ENCODE peak calls at places on chromosome 15, in four cellular contexts. I is lower leg skin, H is epithelial cell of esophagus, N is cardiac muscle cell. E is an unnamed sample.

GRCh38 chr15:31482122-31482922 is 155.7 kb downstream of the KLF13 start:
- DNase-seq in H (no peak), N (no peak), I (peak; percentile 85), E (no peak)

GRCh38 chr15:70558406-70559222 is 204.7 kb downstream of the UACA start:
- DNase-seq in I (peak; percentile 39), H (no peak), N (no peak), E (no peak)

GRCh38 chr15:67109141-67110034 is 44.0 kb downstream of the SMAD3 start:
- DNase-seq in I (peak; percentile 93), H (no peak), N (peak; percentile 98), E (no peak)

GRCh38 chr15:77387355-77388105 is 32.4 kb downstream of the PEAK1 start:
- DNase-seq in I (no peak), N (peak; percentile 18), H (peak; percentile 6), E (no peak)

GRCh38 chr15:82177291-82178010 is 85.1 kb downstream of the EFL1 start:
- DNase-seq in N (peak; percentile 66), H (peak; percentile 67), I (no peak), E (no peak)

GRCh38 chr15:39084683-39085530 is 496.0 kb upstream of the THBS1 start:
- DNase-seq in I (no peak), N (peak; percentile 95), H (peak; percentile 28), E (no peak)

GRCh38 chr15:74222231-74222511 is 14.0 kb upstream of the CCDC33 start:
- DNase-seq in I (no peak), H (no peak), N (no peak), E (no peak)

GRCh38 chr15:52340093-52340492 is 44.5 kb upstream of the MYO5C start:
- DNase-seq in H (no peak), I (no peak), N (no peak), E (no peak)

GRCh38 chr15:72851586-72851985 is 68.0 kb upstream of the ADPGK start:
- DNase-seq in N (no peak), H (no peak), I (no peak), E (no peak)

GRCh38 chr15:95278532-95279265 is 1047.3 kb downstream of the MCTP2 start:
- DNase-seq in H (no peak), I (no peak), N (no peak), E (no peak)

GRCh38 chr15:51718199-51718598 is 19.3 kb downstream of the LYSMD2 start:
- DNase-seq in I (no peak), H (no peak), N (no peak), E (no peak)

GRCh38 chr15:73928241-73928579 is 1.9 kb downstream of the LOXL1 start:
- DNase-seq in I (no peak), N (no peak), H (no peak), E (no peak)

GRCh38 chr15:90327313-90327712 is 24.8 kb upstream of the ZNF774 start:
- DNase-seq in N (no peak), I (peak; percentile 21), H (no peak), E (no peak)

GRCh38 chr15:97745481-97746071 is 214.9 kb upstream of the ARRDC4 start:
- DNase-seq in N (peak; percentile 18), I (no peak), H (peak; percentile 43), E (peak; percentile 27)

GRCh38 chr15:35693286-35693685 is 147.3 kb upstream of the DPH6 start:
- DNase-seq in H (peak; percentile 14), N (peak; percentile 73), I (no peak), E (no peak)

GRCh38 chr15:93072440-93073394 is 16.3 kb downstream of the RGMA start:
- DNase-seq in I (peak; percentile 93), H (peak; percentile 81), N (peak; percentile 85), E (peak; percentile 70)

GRCh38 chr15:80619677-80620076 is 75.4 kb upstream of the ABHD17C start:
- DNase-seq in N (peak; percentile 65), I (no peak), H (peak; percentile 16), E (no peak)

GRCh38 chr15:40219801-40220200 is 19.1 kb upstream of the PAK6 start:
- DNase-seq in N (no peak), I (no peak), H (no peak), E (no peak)

GRCh38 chr15:99268431-99268830 is 17.1 kb downstream of the LRRC28 start:
- DNase-seq in I (no peak), N (no peak), H (no peak), E (no peak)

GRCh38 chr15:25175033-25175788 is 220.4 kb downstream of the SNRPN start:
- DNase-seq in N (no peak), I (peak; percentile 42), H (no peak), E (no peak)

GRCh38 chr15:84714816-84715215 is 1.1 kb downstream of the SEC11A start:
- DNase-seq in N (no peak), I (no peak), H (no peak), E (no peak)

GRCh38 chr15:97196066-97197027 is 764.2 kb upstream of the ARRDC4 start:
- DNase-seq in H (no peak), N (no peak), I (no peak), E (no peak)

GRCh38 chr15:89090791-89091666 is 2.8 kb downstream of the ABHD2 start:
- DNase-seq in I (peak; percentile 94), N (peak; percentile 80), H (peak; percentile 82), E (no peak)

GRCh38 chr15:38895326-38896282 is 331.0 kb upstream of the RASGRP1 start:
- DNase-seq in I (no peak), N (peak; percentile 80), H (no peak), E (no peak)

GRCh38 chr15:89068325-89068784 is 19.9 kb upstream of the ABHD2 start:
- DNase-seq in I (peak; percentile 56), H (peak; percentile 66), N (peak; percentile 92), E (no peak)

GRCh38 chr15:50280271-50280670 is 14.7 kb upstream of the HDC start:
- DNase-seq in N (no peak), H (peak; percentile 60), I (no peak), E (no peak)

DNA sequence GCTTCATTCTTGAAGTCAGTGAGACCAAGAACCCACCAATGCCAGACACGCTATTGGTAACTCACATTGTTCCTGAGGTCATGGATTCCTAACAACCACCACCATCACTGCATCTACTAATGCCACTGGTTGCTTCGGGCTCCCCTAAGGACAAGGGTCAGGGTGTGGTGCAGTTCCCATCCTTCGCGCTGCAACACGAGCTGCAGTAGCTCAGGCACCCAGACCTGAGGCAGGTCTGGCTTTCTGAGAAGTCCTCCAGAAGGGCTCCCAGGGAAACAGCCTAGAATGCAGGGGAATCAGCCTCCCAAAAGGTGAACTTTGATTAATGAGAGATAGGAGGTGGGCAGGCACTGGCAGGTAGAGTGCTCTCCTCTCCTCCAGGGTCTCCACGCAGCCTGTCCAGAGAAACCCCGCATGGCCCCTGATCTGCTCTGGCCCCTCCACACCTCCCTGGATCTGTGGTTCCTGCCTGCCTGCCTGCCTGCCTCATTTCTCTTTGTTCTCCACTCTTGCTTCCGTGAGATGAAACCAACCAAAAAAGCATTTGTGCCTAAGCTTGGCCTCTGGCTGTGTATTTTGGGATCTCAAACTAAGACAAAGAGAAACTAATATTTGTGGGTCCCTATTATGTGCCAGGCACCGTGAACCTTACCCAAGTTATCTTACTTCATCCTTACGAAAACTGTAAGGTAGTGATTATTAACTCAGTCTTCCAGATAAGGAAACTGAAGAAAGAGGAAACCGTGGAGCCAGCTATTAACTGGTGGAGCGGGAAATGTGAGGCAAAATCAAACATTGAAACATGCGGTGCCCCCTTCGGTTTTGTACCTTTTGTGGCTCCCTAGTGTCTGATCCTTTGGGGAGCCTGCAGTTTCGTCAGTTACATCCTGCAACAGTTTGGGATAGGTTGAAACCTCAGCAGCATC is 43.9 kb upstream of the USP3 start:
- DNase-seq in H (no peak), N (no peak), I (no peak), E (no peak)
- H3K4me3 ChIP-seq in H (no peak overlapping the region), N (no peak overlapping the region), I (no peak overlapping the region), E (no peak overlapping the region)

DNA sequence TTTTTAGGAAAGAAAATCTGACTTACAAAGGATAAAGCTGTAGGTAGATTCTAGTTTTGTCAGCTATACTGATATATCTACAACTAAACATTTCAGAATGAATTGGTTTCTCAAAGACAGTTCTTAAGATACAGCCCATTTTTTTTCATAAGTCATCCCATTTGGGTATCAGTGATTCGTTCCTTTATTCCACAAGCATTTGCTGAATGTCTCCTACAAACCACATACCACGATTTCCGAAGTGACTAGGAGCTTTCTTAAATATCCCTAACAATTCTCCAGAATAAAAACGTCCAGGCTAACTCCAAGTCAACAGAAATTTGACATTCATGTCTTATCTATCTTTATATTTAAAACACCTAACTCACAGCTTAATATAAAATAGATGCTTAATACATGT is 59.8 kb downstream of the TP53BP1 start:
- DNase-seq in I (no peak), N (peak; percentile 25), H (no peak), E (no peak)
- H3K4me3 ChIP-seq in I (no peak overlapping the region), N (no peak overlapping the region), H (no peak overlapping the region), E (no peak overlapping the region)

GRCh38 chr15:34494084-34494399 is 56.4 kb upstream of the GOLGA8A start:
- DNase-seq in I (no peak), H (no peak), N (no peak), E (no peak)

GRCh38 chr15:34493001-34493400 is 55.4 kb upstream of the GOLGA8A start:
- DNase-seq in H (no peak), N (no peak), I (no peak), E (no peak)

DNA sequence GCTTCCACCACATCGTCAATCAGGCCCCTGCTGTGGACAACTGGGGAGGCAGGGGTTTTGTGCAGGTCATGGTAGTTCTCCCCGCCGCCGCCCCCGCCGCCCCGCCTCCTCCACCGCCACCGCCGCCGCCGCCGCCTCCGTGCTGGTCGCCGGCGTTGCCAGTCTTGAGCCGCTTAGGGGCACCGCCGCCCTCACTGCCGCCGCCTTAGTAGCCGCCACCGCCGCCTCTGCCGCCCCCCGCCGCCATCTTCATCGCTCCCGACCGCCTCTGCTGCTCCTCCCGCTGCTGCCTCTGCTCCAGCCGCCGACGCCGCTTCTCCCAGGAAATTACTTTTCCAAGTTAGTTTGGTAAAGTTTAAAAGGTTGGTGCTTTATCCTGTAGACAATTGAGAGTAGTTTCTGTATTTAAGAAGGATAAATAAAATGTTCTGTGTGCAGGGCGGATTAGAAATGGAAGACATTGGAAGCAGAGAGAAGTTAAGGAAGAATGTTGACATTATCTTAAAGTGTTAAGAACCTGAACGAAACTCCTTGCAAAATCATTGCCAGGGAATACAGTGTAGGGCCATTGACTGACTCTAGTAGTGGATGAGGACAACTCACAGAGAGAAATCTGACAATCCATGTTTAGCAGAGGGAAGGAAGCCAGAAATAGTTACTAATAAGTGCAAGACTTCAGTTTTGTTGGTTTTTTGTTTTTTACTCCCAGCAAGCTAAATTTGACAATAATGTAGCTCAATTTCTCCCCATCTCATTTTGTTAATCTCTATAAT is 53.0 kb upstream of the GOLGA8A start:
- DNase-seq in I (no peak), H (no peak), N (no peak), E (no peak)
- H3K4me3 ChIP-seq in I (no peak overlapping the region), H (no peak overlapping the region), N (peak overlapping the region; percentile 18), E (peak overlapping the region; percentile 31)

GRCh38 chr15:101185770-101186169 is 66.1 kb downstream of the CHSY1 start:
- DNase-seq in H (no peak), I (no peak), N (no peak), E (no peak)
- H3K4me3 ChIP-seq in H (no peak overlapping the region), I (no peak overlapping the region), N (no peak overlapping the region), E (no peak overlapping the region)

E was measured in NT2/D1.